ENCODE peak calls at places on chromosomes 13 and 19, in eight cellular contexts. V is stimulated activated naive CD8-positive, alpha-beta T cell treated with anti-CD3 and anti-CD28 coated beads, Interleukin-15, Interleukin-2, amounts not matched to agents 100 U/mL and 50 U/mL, for 24 hours; L is COR-L47; D is epithelial cell of esophagus; X is foreskin melanocyte; B is activated T-helper 1 cell treated with Interleukin-2 at 50 U/mL for 16 hours; U is endodermal cell; G is hepatic stellate cell. M is an unnamed sample.

GRCh38 chr19:3336680-3337523 is 29.5 kb upstream of the NFIC start:
- DNase-seq in V (no peak), L (peak; percentile 85), D (peak; percentile 34), X (no peak), B (no peak), U (no peak), G (peak; percentile 65), M (peak; percentile 72)

GRCh38 chr19:46715620-46716012 is 1.3 kb downstream of the PRKD2 start:
- DNase-seq in V (no peak), L (no peak), D (no peak), X (no peak), B (no peak), U (peak; percentile 71), G (no peak), M (no peak)

GRCh38 chr19:4596033-4596904 is 36.8 kb upstream of the SEMA6B start:
- DNase-seq in V (no peak), L (no peak), D (no peak), X (no peak), B (no peak), U (peak; percentile 67), G (no peak), M (no peak)

GRCh38 chr19:35347171-35347929 is at the start of gene FFAR1:
- DNase-seq in V (peak; percentile 65), L (no peak), D (no peak), X (no peak), B (no peak), U (peak; percentile 13), G (no peak), M (no peak)

GRCh38 chr19:2423913-2424685 is 3.3 kb downstream of the TIMM13 start:
- DNase-seq in V (no peak), L (no peak), D (no peak), X (no peak), B (no peak), U (peak; percentile 53), G (no peak), M (no peak)

GRCh38 chr19:33788676-33789075 is 8.0 kb upstream of the KCTD15 start:
- DNase-seq in V (no peak), L (no peak), D (no peak), X (no peak), B (no peak), U (no peak), G (no peak), M (no peak)

GRCh38 chr13:22846551-22846950 is 334.2 kb upstream of the SGCG start:
- DNase-seq in V (no peak), L (no peak), D (no peak), X (no peak), B (no peak), U (no peak), G (no peak), M (no peak)

GRCh38 chr13:36814465-36814864 is 4.6 kb upstream of the RFXAP start:
- DNase-seq in V (no peak), L (no peak), D (peak; percentile 28), X (peak; percentile 43), B (no peak), U (no peak), G (no peak), M (no peak)

GRCh38 chr13:45374917-45375316 is 33.9 kb upstream of the TPT1 start:
- DNase-seq in V (no peak), L (no peak), D (no peak), X (no peak), B (no peak), U (no peak), G (no peak), M (peak; percentile 52)

GRCh38 chr19:45121827-45122345 is 28.9 kb downstream of the PPP1R37 start:
- DNase-seq in V (peak; percentile 31), L (no peak), D (peak; percentile 29), X (no peak), B (no peak), U (no peak), G (no peak), M (no peak)

GRCh38 chr19:4534836-4535658 is at the start of gene PLIN5:
- DNase-seq in V (peak; percentile 67), L (peak; percentile 80), D (peak; percentile 42), X (peak; percentile 16), B (no peak), U (peak; percentile 97), G (peak; percentile 79), M (peak; percentile 88)

GRCh38 chr13:25882732-25883357 is 169.0 kb downstream of the SHISA2 start:
- DNase-seq in V (no peak), L (peak; percentile 19), D (no peak), X (no peak), B (no peak), U (peak; percentile 59), G (no peak), M (no peak)

GRCh38 chr13:28654276-28654675 is 4.7 kb upstream of the POMP start:
- DNase-seq in V (no peak), L (no peak), D (no peak), X (no peak), B (no peak), U (no peak), G (no peak), M (no peak)

GRCh38 chr19:49896863-49897621 is at the start of gene IL4I1:
- DNase-seq in V (peak; percentile 76), L (no peak), D (no peak), X (no peak), B (peak; percentile 33), U (no peak), G (peak; percentile 48), M (no peak)

GRCh38 chr13:24279267-24279666 is 30.1 kb upstream of the C1QTNF9 start:
- DNase-seq in V (no peak), L (no peak), D (no peak), X (no peak), B (no peak), U (peak; percentile 37), G (no peak), M (no peak)

GRCh38 chr13:26923824-26924605 is 163.4 kb upstream of the GPR12 start:
- DNase-seq in V (no peak), L (no peak), D (peak; percentile 4), X (no peak), B (no peak), U (peak; percentile 34), G (peak; percentile 24), M (no peak)

GRCh38 chr19:33404916-33405315 is 31.4 kb downstream of the CEBPG start:
- DNase-seq in V (no peak), L (no peak), D (no peak), X (no peak), B (no peak), U (no peak), G (no peak), M (no peak)

GRCh38 chr13:113628291-113629270 is 29.4 kb downstream of the ATP4B start:
- DNase-seq in V (no peak), L (no peak), D (peak; percentile 42), X (no peak), B (no peak), U (no peak), G (no peak), M (no peak)

GRCh38 chr13:102852556-102852955 is 6.7 kb downstream of the ERCC5 start:
- DNase-seq in V (no peak), L (no peak), D (no peak), X (no peak), B (no peak), U (no peak), G (no peak), M (no peak)

GRCh38 chr19:23283925-23284324 is 33.7 kb upstream of the ZNF724 start:
- DNase-seq in V (peak; percentile 67), L (peak; percentile 9), D (peak; percentile 41), X (peak; percentile 2), B (peak; percentile 23), U (peak; percentile 90), G (peak; percentile 28), M (peak; percentile 54)

GRCh38 chr19:38263696-38264485 is 482 bp upstream of the SPINT2 start:
- DNase-seq in V (peak; percentile 73), L (peak; percentile 97), D (peak; percentile 97), X (no peak), B (no peak), U (peak; percentile 98), G (peak; percentile 86), M (peak; percentile 63)

GRCh38 chr13:36445806-36446423 is 13.6 kb downstream of the CCNA1 start:
- DNase-seq in V (no peak), L (no peak), D (peak; percentile 85), X (no peak), B (no peak), U (no peak), G (no peak), M (no peak)

GRCh38 chr13:89061821-89062220 is 1390.7 kb downstream of the SLITRK5 start:
- DNase-seq in V (no peak), L (peak; percentile 67), D (no peak), X (no peak), B (no peak), U (no peak), G (no peak), M (no peak)

GRCh38 chr13:104320446-104320845 is 1254.2 kb upstream of the SLC10A2 start:
- DNase-seq in V (no peak), L (no peak), D (no peak), X (no peak), B (no peak), U (no peak), G (no peak), M (no peak)

GRCh38 chr19:17512574-17512939 is 1.1 kb downstream of the PGLS start:
- DNase-seq in V (no peak), L (no peak), D (no peak), X (no peak), B (no peak), U (no peak), G (no peak), M (no peak)